ENCODE peak calls at places on chromosomes 13 and 19, in ten cellular contexts. One of them, this sample, is unnamed. For H3K4me1, the result is how much of the 10 kb centered on the place peaks cover.

GRCh38 chr19:42092350-42092749 is 16.4 kb downstream of the ZNF574 start:
- DNase-seq in endodermal cell: peak
- DNase-seq in H9: peak
- DNase-seq in endothelial cell of umbilical vein: peak
- DNase-seq in fibroblast of lung: no peak
- DNase-seq in NT2/D1: no peak
- DNase-seq in H1: no peak
- DNase-seq in HCT116: no peak
- DNase-seq in adipocyte: no peak
- DNase-seq in neural progenitor cell: no peak
- DNase-seq in this sample: peak

GRCh38 chr13:76225815-76226489 is 589.8 kb downstream of the LMO7 start:
- DNase-seq in adipocyte: peak
- DNase-seq in fibroblast of lung: peak
- DNase-seq in NT2/D1: no peak
- DNase-seq in neural progenitor cell: peak
- DNase-seq in H9: no peak
- DNase-seq in endodermal cell: no peak
- DNase-seq in H1: no peak
- DNase-seq in HCT116: no peak
- DNase-seq in endothelial cell of umbilical vein: no peak
- DNase-seq in this sample: no peak

GRCh38 chr13:73366241-73366640 is 307.4 kb downstream of the KLF5 start:
- DNase-seq in fibroblast of lung: no peak
- DNase-seq in H9: no peak
- DNase-seq in HCT116: no peak
- DNase-seq in endothelial cell of umbilical vein: no peak
- DNase-seq in adipocyte: no peak
- DNase-seq in neural progenitor cell: no peak
- DNase-seq in endodermal cell: no peak
- DNase-seq in H1: no peak
- DNase-seq in NT2/D1: no peak
- DNase-seq in this sample: no peak

GRCh38 chr19:34838248-34838647 is 65.2 kb upstream of the ZNF599 start:
- DNase-seq in neural progenitor cell: peak
- DNase-seq in H9: no peak
- DNase-seq in endothelial cell of umbilical vein: peak
- DNase-seq in NT2/D1: no peak
- DNase-seq in HCT116: peak
- DNase-seq in adipocyte: no peak
- DNase-seq in H1: no peak
- DNase-seq in endodermal cell: no peak
- DNase-seq in fibroblast of lung: no peak
- DNase-seq in this sample: no peak

GRCh38 chr19:36149673-36150406 is 2.4 kb downstream of the COX7A1 start:
- DNase-seq in H1: no peak
- DNase-seq in neural progenitor cell: no peak
- DNase-seq in endothelial cell of umbilical vein: no peak
- DNase-seq in NT2/D1: no peak
- DNase-seq in adipocyte: no peak
- DNase-seq in HCT116: no peak
- DNase-seq in H9: no peak
- DNase-seq in fibroblast of lung: no peak
- DNase-seq in endodermal cell: no peak
- DNase-seq in this sample: no peak

GRCh38 chr19:14497347-14497921 is 1.5 kb upstream of the GIPC1 start:
- DNase-seq in H9: no peak
- DNase-seq in NT2/D1: no peak
- DNase-seq in H1: no peak
- DNase-seq in HCT116: no peak
- DNase-seq in adipocyte: no peak
- DNase-seq in endodermal cell: no peak
- DNase-seq in endothelial cell of umbilical vein: peak
- DNase-seq in fibroblast of lung: no peak
- DNase-seq in neural progenitor cell: no peak
- DNase-seq in this sample: peak

GRCh38 chr13:108495686-108496363 is 133.6 kb upstream of the MYO16 start:
- DNase-seq in endothelial cell of umbilical vein: no peak
- DNase-seq in H1: no peak
- DNase-seq in HCT116: no peak
- DNase-seq in adipocyte: peak
- DNase-seq in endodermal cell: peak
- DNase-seq in H9: peak
- DNase-seq in NT2/D1: no peak
- DNase-seq in neural progenitor cell: peak
- DNase-seq in fibroblast of lung: peak
- DNase-seq in this sample: no peak

GRCh38 chr13:52383362-52383761 is 22.6 kb downstream of the THSD1 start:
- DNase-seq in NT2/D1: no peak
- DNase-seq in fibroblast of lung: peak
- DNase-seq in H1: no peak
- DNase-seq in endodermal cell: no peak
- DNase-seq in H9: no peak
- DNase-seq in HCT116: no peak
- DNase-seq in neural progenitor cell: no peak
- DNase-seq in adipocyte: no peak
- DNase-seq in endothelial cell of umbilical vein: peak
- DNase-seq in this sample: no peak

GRCh38 chr19:55441319-55441691 is 1.8 kb downstream of the SHISA7 start:
- DNase-seq in fibroblast of lung: no peak
- DNase-seq in H1: no peak
- DNase-seq in H9: peak
- DNase-seq in endodermal cell: no peak
- DNase-seq in NT2/D1: no peak
- DNase-seq in neural progenitor cell: no peak
- DNase-seq in adipocyte: no peak
- DNase-seq in HCT116: no peak
- DNase-seq in endothelial cell of umbilical vein: no peak
- DNase-seq in this sample: no peak
- H3K9ac ChIP-seq in fibroblast of lung: no peak
- H3K9ac ChIP-seq in H1: no peak
- H3K9ac ChIP-seq in H9: no peak
- H3K9ac ChIP-seq in endodermal cell: no peak
- H3K9ac ChIP-seq in NT2/D1: peak
- H3K9ac ChIP-seq in neural progenitor cell: no peak
- H3K9ac ChIP-seq in adipocyte: no peak
- H3K9ac ChIP-seq in HCT116: no peak
- H3K9ac ChIP-seq in endothelial cell of umbilical vein: no peak
- H3K9ac ChIP-seq in this sample: no peak

GRCh38 chr19:30152510-30153291 is 210.7 kb downstream of the URI1 start:
- DNase-seq in adipocyte: no peak
- DNase-seq in fibroblast of lung: no peak
- DNase-seq in H1: no peak
- DNase-seq in endothelial cell of umbilical vein: no peak
- DNase-seq in H9: no peak
- DNase-seq in HCT116: no peak
- DNase-seq in neural progenitor cell: no peak
- DNase-seq in NT2/D1: no peak
- DNase-seq in endodermal cell: no peak
- DNase-seq in this sample: no peak

GRCh38 chr19:30148803-30149202 is 206.8 kb downstream of the URI1 start:
- DNase-seq in HCT116: no peak
- DNase-seq in adipocyte: no peak
- DNase-seq in H9: no peak
- DNase-seq in NT2/D1: no peak
- DNase-seq in endodermal cell: no peak
- DNase-seq in fibroblast of lung: no peak
- DNase-seq in H1: no peak
- DNase-seq in neural progenitor cell: no peak
- DNase-seq in endothelial cell of umbilical vein: no peak
- DNase-seq in this sample: no peak

GRCh38 chr19:30151081-30151480 is 209.0 kb downstream of the URI1 start:
- DNase-seq in HCT116: no peak
- DNase-seq in NT2/D1: no peak
- DNase-seq in H1: no peak
- DNase-seq in H9: no peak
- DNase-seq in fibroblast of lung: no peak
- DNase-seq in endothelial cell of umbilical vein: no peak
- DNase-seq in adipocyte: no peak
- DNase-seq in neural progenitor cell: no peak
- DNase-seq in endodermal cell: no peak
- DNase-seq in this sample: no peak

GRCh38 chr19:30149300-30149699 is 207.3 kb downstream of the URI1 start:
- DNase-seq in H1: no peak
- DNase-seq in H9: no peak
- DNase-seq in neural progenitor cell: no peak
- DNase-seq in NT2/D1: no peak
- DNase-seq in fibroblast of lung: no peak
- DNase-seq in endothelial cell of umbilical vein: no peak
- DNase-seq in HCT116: no peak
- DNase-seq in endodermal cell: no peak
- DNase-seq in adipocyte: no peak
- DNase-seq in this sample: no peak

DNA sequence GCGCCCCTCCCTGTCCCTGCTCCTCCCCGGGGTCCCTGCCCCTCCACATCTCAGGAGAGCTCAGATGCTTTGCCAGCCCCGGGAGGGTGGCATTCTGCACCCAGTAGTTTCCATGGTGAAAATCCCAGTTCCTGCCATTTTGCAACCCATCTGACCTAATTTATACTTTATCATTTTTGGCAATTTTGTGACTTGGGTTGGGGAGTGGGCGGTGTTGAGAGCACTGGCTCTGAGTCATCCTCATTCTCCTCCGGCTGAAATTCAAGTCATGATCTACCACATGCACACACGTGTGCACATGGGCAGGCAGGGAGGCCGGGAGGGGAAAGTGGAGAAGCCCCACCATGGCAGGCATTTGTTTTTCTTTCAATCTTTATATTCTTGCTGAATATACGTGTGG is 208.6 kb downstream of the URI1 start:
- DNase-seq in HCT116: no peak
- DNase-seq in NT2/D1: no peak
- DNase-seq in endodermal cell: no peak
- DNase-seq in endothelial cell of umbilical vein: no peak
- DNase-seq in fibroblast of lung: no peak
- DNase-seq in adipocyte: no peak
- DNase-seq in neural progenitor cell: no peak
- DNase-seq in H1: no peak
- DNase-seq in H9: no peak
- DNase-seq in this sample: no peak
- H3K4me1 ChIP-seq in HCT116: under half
- H3K4me1 ChIP-seq in NT2/D1: under half
- H3K4me1 ChIP-seq in endodermal cell: under half
- H3K4me1 ChIP-seq in endothelial cell of umbilical vein: under half
- H3K4me1 ChIP-seq in fibroblast of lung: under half
- H3K4me1 ChIP-seq in adipocyte: under half
- H3K4me1 ChIP-seq in neural progenitor cell: under half
- H3K4me1 ChIP-seq in H1: under half
- H3K4me1 ChIP-seq in H9: under half
- H3K4me1 ChIP-seq in this sample: under half

GRCh38 chr13:78601886-78602560 is 1.3 kb downstream of the POU4F1 start:
- DNase-seq in H1: no peak
- DNase-seq in HCT116: no peak
- DNase-seq in fibroblast of lung: no peak
- DNase-seq in endodermal cell: no peak
- DNase-seq in H9: no peak
- DNase-seq in NT2/D1: no peak
- DNase-seq in neural progenitor cell: no peak
- DNase-seq in endothelial cell of umbilical vein: no peak
- DNase-seq in adipocyte: no peak
- DNase-seq in this sample: no peak
- H3K9ac ChIP-seq in H1: no peak
- H3K9ac ChIP-seq in HCT116: no peak
- H3K9ac ChIP-seq in fibroblast of lung: no peak
- H3K9ac ChIP-seq in endodermal cell: no peak
- H3K9ac ChIP-seq in H9: no peak
- H3K9ac ChIP-seq in NT2/D1: no peak
- H3K9ac ChIP-seq in neural progenitor cell: no peak
- H3K9ac ChIP-seq in endothelial cell of umbilical vein: no peak
- H3K9ac ChIP-seq in adipocyte: no peak
- H3K9ac ChIP-seq in this sample: no peak

GRCh38 chr19:7083076-7083956 is 13.8 kb downstream of the ZNF557 start:
- DNase-seq in H9: no peak
- DNase-seq in HCT116: no peak
- DNase-seq in fibroblast of lung: peak
- DNase-seq in endothelial cell of umbilical vein: peak
- DNase-seq in neural progenitor cell: no peak
- DNase-seq in endodermal cell: peak
- DNase-seq in adipocyte: no peak
- DNase-seq in NT2/D1: no peak
- DNase-seq in H1: no peak
- DNase-seq in this sample: no peak

GRCh38 chr19:7088999-7089398 is 19.5 kb downstream of the ZNF557 start:
- DNase-seq in endothelial cell of umbilical vein: no peak
- DNase-seq in HCT116: no peak
- DNase-seq in H9: no peak
- DNase-seq in adipocyte: no peak
- DNase-seq in endodermal cell: no peak
- DNase-seq in neural progenitor cell: no peak
- DNase-seq in NT2/D1: no peak
- DNase-seq in fibroblast of lung: no peak
- DNase-seq in H1: no peak
- DNase-seq in this sample: no peak
- H3K4me1 ChIP-seq in endothelial cell of umbilical vein: under half
- H3K4me1 ChIP-seq in HCT116: under half
- H3K4me1 ChIP-seq in H9: under half
- H3K4me1 ChIP-seq in adipocyte: under half
- H3K4me1 ChIP-seq in endodermal cell: under half
- H3K4me1 ChIP-seq in neural progenitor cell: under half
- H3K4me1 ChIP-seq in NT2/D1: under half
- H3K4me1 ChIP-seq in fibroblast of lung: under half
- H3K4me1 ChIP-seq in H1: under half
- H3K4me1 ChIP-seq in this sample: under half

GRCh38 chr13:101736551-101736950 is 284.1 kb downstream of the ITGBL1 start:
- DNase-seq in H9: no peak
- DNase-seq in endodermal cell: no peak
- DNase-seq in adipocyte: no peak
- DNase-seq in endothelial cell of umbilical vein: no peak
- DNase-seq in HCT116: no peak
- DNase-seq in NT2/D1: no peak
- DNase-seq in H1: no peak
- DNase-seq in fibroblast of lung: no peak
- DNase-seq in neural progenitor cell: no peak
- DNase-seq in this sample: no peak

GRCh38 chr13:101738336-101738735 is 285.9 kb downstream of the ITGBL1 start:
- DNase-seq in H9: no peak
- DNase-seq in endothelial cell of umbilical vein: no peak
- DNase-seq in NT2/D1: no peak
- DNase-seq in fibroblast of lung: no peak
- DNase-seq in HCT116: no peak
- DNase-seq in adipocyte: no peak
- DNase-seq in H1: no peak
- DNase-seq in endodermal cell: no peak
- DNase-seq in neural progenitor cell: no peak
- DNase-seq in this sample: no peak

GRCh38 chr13:101739382-101740178 is 287.1 kb downstream of the ITGBL1 start:
- DNase-seq in NT2/D1: no peak
- DNase-seq in fibroblast of lung: no peak
- DNase-seq in H9: no peak
- DNase-seq in adipocyte: no peak
- DNase-seq in endothelial cell of umbilical vein: no peak
- DNase-seq in H1: no peak
- DNase-seq in endodermal cell: no peak
- DNase-seq in HCT116: no peak
- DNase-seq in neural progenitor cell: no peak
- DNase-seq in this sample: no peak
- H3K9ac ChIP-seq in NT2/D1: no peak
- H3K9ac ChIP-seq in fibroblast of lung: no peak
- H3K9ac ChIP-seq in H9: no peak
- H3K9ac ChIP-seq in adipocyte: no peak
- H3K9ac ChIP-seq in endothelial cell of umbilical vein: no peak
- H3K9ac ChIP-seq in H1: no peak
- H3K9ac ChIP-seq in endodermal cell: no peak
- H3K9ac ChIP-seq in HCT116: no peak
- H3K9ac ChIP-seq in neural progenitor cell: no peak
- H3K9ac ChIP-seq in this sample: no peak

GRCh38 chr19:52229524-52229923 is 39.7 kb downstream of the PPP2R1A start:
- DNase-seq in HCT116: no peak
- DNase-seq in endothelial cell of umbilical vein: no peak
- DNase-seq in H9: no peak
- DNase-seq in neural progenitor cell: no peak
- DNase-seq in adipocyte: no peak
- DNase-seq in fibroblast of lung: no peak
- DNase-seq in H1: no peak
- DNase-seq in NT2/D1: no peak
- DNase-seq in endodermal cell: no peak
- DNase-seq in this sample: no peak
- H3K4me1 ChIP-seq in HCT116: under half
- H3K4me1 ChIP-seq in endothelial cell of umbilical vein: under half
- H3K4me1 ChIP-seq in H9: under half
- H3K4me1 ChIP-seq in neural progenitor cell: under half
- H3K4me1 ChIP-seq in adipocyte: under half
- H3K4me1 ChIP-seq in fibroblast of lung: under half
- H3K4me1 ChIP-seq in H1: under half
- H3K4me1 ChIP-seq in NT2/D1: under half
- H3K4me1 ChIP-seq in endodermal cell: under half
- H3K4me1 ChIP-seq in this sample: under half